ENCODE peak calls at places on chromosomes 5 and 9, in four cellular contexts. V is body of pancreas, R is heart left ventricle, D is IMR-90. H is an unnamed sample.

GRCh38 chr5:40436535-40437237 is 243.0 kb upstream of the PTGER4 start:
- DNase-seq in V (no peak), R (no peak), D (no peak), H (no peak)

GRCh38 chr5:172611913-172612312 is 29.1 kb upstream of the NEURL1B start:
- DNase-seq in V (no peak), R (no peak), D (no peak), H (no peak)

GRCh38 chr5:120446068-120446492 is 18.0 kb upstream of the PRR16 start:
- DNase-seq in V (no peak), R (no peak), D (peak), H (no peak)

GRCh38 chr9:112166176-112167140 is 8.6 kb downstream of the SUSD1 start:
- DNase-seq in V (peak), R (no peak), D (peak), H (no peak)

GRCh38 chr5:86880785-86881492 is 263.2 kb downstream of the COX7C start:
- DNase-seq in V (peak), R (peak), D (peak), H (peak)

GRCh38 chr5:82917584-82917983 is 159.6 kb downstream of the TMEM167A start:
- DNase-seq in V (no peak), R (no peak), D (no peak), H (no peak)

GRCh38 chr9:5846080-5846479 is 13.2 kb upstream of the ERMP1 start:
- DNase-seq in V (no peak), R (no peak), D (no peak), H (no peak)

GRCh38 chr9:19486803-19487202 is 78.0 kb downstream of the ACER2 start:
- DNase-seq in V (no peak), R (no peak), D (no peak), H (no peak)

GRCh38 chr9:79377315-79377855 is 194.4 kb upstream of the TLE4 start:
- DNase-seq in V (no peak), R (no peak), D (peak), H (no peak)

GRCh38 chr5:154972476-154973080 is 31.7 kb downstream of the MRPL22 start:
- DNase-seq in V (peak), R (peak), D (peak), H (peak)

GRCh38 chr5:168934186-168934585 is 355.0 kb upstream of the PANK3 start:
- DNase-seq in V (no peak), R (no peak), D (no peak), H (no peak)

GRCh38 chr5:175321927-175322532 is 122.0 kb downstream of the DRD1 start:
- DNase-seq in V (peak), R (no peak), D (peak), H (peak)

GRCh38 chr5:123033157-123033671 is 3.3 kb downstream of the PPIC start:
- DNase-seq in V (no peak), R (no peak), D (no peak), H (no peak)

GRCh38 chr9:11792870-11793269 is 900.3 kb upstream of the TYRP1 start:
- DNase-seq in V (no peak), R (no peak), D (no peak), H (no peak)

GRCh38 chr5:172870261-172870806 is 36.3 kb downstream of the ERGIC1 start:
- DNase-seq in V (no peak), R (peak), D (peak), H (peak)

GRCh38 chr5:53943938-53944337 is 366.4 kb downstream of the ARL15 start:
- DNase-seq in V (no peak), R (no peak), D (no peak), H (no peak)

GRCh38 chr9:33921967-33922895 is 105.3 kb downstream of the UBE2R2 start:
- DNase-seq in V (no peak), R (no peak), D (no peak), H (peak)

GRCh38 chr9:22165144-22165543 is 156.0 kb upstream of the CDKN2B start:
- DNase-seq in V (no peak), R (no peak), D (peak), H (no peak)

GRCh38 chr9:75912951-75913350 is 22.5 kb downstream of the PCSK5 start:
- DNase-seq in V (peak), R (no peak), D (no peak), H (no peak)

GRCh38 chr5:50702615-50703325 is 36.3 kb downstream of the PARP8 start:
- DNase-seq in V (no peak), R (no peak), D (no peak), H (no peak)

GRCh38 chr5:141866111-141866510 is 12.1 kb downstream of the PCDH1 start:
- DNase-seq in V (peak), R (no peak), D (no peak), H (no peak)

GRCh38 chr9:96399335-96399633 is 15.8 kb upstream of the SLC35D2 start:
- DNase-seq in V (no peak), R (no peak), D (no peak), H (no peak)

GRCh38 chr5:58972301-58972700 is 389.4 kb downstream of the RAB3C start:
- DNase-seq in V (no peak), R (no peak), D (peak), H (no peak)

GRCh38 chr9:121871431-121872025 is 220.1 kb downstream of the DAB2IP start:
- DNase-seq in V (no peak), R (no peak), D (peak), H (peak)

GRCh38 chr5:147552897-147553296 is 43.0 kb upstream of the DPYSL3 start:
- DNase-seq in V (no peak), R (no peak), D (no peak), H (no peak)

GRCh38 chr5:147558131-147558730 is 48.4 kb upstream of the DPYSL3 start:
- DNase-seq in V (no peak), R (no peak), D (peak), H (no peak)

GRCh38 chr5:147558826-147559225 is 49.0 kb upstream of the DPYSL3 start:
- DNase-seq in V (peak), R (peak), D (peak), H (peak)

GRCh38 chr5:147551677-147552076 is 41.8 kb upstream of the DPYSL3 start:
- DNase-seq in V (no peak), R (no peak), D (peak), H (no peak)

DNA sequence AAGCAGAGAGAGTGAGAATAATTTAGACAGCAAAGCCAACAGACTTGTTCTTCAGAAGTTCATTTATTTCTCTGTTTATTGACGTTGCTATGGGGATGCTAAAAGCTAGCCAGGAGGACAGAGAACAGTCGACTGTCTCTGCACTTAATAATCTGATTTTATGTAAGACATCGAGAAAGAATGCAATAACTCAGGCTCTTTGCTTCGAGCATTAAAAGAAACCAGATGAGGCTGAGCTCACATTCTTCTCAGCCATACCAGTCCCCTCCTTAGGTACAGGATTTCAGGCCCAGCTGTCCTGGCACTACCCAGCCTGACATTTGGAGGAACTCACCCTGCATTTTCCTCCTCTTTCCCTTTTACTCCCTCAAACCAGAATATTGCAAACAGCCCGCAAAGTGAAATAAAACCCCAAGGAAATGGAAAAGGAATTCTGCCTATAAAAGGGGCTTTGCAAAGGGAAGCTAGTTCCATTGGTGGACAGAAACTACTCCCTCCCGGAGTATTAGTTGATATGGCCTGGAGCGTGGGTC is 44.5 kb upstream of the DPYSL3 start:
- DNase-seq in V (no peak), R (no peak), D (peak), H (no peak)
- H3K4me3 ChIP-seq in V (no peak), R (peak), D (peak), H (no peak)

GRCh38 chr5:10655041-10655685 is 91.3 kb downstream of the ANKRD33B start:
- DNase-seq in V (no peak), R (no peak), D (no peak), H (no peak)
- TF ChIP-seq POLR2A in V (no peak), R (no peak), D (no peak), H (no peak)

GRCh38 chr9:123090956-123091355 is 57.5 kb downstream of the GPR21 start:
- DNase-seq in V (no peak), R (no peak), D (no peak), H (no peak)

GRCh38 chr9:123093141-123093540 is 59.7 kb downstream of the GPR21 start:
- DNase-seq in V (no peak), R (no peak), D (no peak), H (no peak)

GRCh38 chr9:123089790-123090189 is 56.3 kb downstream of the GPR21 start:
- DNase-seq in V (no peak), R (no peak), D (no peak), H (no peak)

GRCh38 chr9:123090198-123090896 is 56.9 kb downstream of the GPR21 start:
- DNase-seq in V (no peak), R (no peak), D (peak), H (no peak)

DNA sequence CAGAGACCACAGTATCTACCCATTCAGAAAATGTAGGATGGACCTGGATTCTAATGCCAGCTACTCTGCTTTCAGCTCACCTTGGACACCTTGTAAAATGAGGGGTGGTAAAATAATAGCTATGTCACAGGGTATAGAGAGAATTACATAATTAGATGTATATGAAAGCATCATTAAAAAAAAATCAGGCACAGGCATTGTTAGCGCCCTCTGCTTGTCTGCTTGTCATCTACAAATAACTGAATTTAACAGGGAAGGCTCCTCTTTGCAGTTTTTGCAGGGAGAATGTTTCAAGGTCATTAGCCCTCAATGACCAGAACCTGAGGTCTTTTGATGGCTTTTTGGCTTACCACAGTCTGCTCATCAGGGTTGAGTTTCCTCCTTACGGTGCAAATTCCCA is 58.0 kb downstream of the GPR21 start:
- DNase-seq in V (no peak), R (no peak), D (no peak), H (no peak)
- TF ChIP-seq CTCF in V (no peak), R (no peak), D (peak), H (no peak)

GRCh38 chr5:65446682-65447081 is 35.0 kb downstream of the ADAMTS6 start:
- DNase-seq in V (no peak), R (no peak), D (no peak), H (no peak)
- H3K4me3 ChIP-seq in V (no peak), R (no peak), D (no peak), H (no peak)

GRCh38 chr5:16465544-16466432 is at the start of gene ZNF622:
- DNase-seq in V (peak), R (peak), D (peak), H (peak)
- TF ChIP-seq POLR2A in V (peak), R (peak), D (peak), H (peak)

DNA sequence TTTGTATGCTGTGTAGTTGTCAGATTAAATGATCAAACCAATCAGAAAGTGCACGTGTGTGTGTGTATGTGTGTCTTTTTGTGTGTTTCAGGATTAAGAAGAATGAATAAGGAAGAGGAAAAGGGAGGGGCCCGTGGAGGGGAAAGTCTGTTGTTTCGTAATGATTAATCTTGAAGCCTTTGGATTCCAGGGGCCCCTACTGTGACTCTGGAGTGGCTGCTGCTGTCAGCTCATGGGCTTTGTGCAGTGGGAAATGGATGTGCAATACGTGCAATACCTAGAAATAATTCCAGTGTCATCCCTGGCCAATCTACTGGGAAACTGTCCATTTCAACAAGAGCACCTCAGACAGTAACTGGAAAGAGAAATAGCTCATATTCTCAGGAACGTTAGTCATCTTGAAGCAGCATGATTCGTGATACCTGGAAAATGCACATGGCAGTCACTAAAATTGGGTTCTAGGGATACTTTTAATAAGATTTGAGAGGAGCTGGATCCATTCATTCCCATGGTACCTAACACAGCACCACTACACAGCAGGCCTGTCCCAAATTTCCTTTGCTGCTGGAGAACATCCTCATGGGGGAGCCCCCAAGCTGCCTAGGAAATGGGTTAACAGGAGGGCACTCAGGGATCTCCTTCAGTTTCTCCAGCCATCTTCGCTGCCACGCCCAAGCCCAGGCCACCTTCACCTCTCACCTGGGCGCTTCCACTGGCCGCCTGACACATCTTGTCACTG is 186.3 kb downstream of the NR3C1 start:
- DNase-seq in V (no peak), R (no peak), D (peak), H (no peak)
- TF ChIP-seq CTCF in V (no peak), R (no peak), D (no peak), H (no peak)

DNA sequence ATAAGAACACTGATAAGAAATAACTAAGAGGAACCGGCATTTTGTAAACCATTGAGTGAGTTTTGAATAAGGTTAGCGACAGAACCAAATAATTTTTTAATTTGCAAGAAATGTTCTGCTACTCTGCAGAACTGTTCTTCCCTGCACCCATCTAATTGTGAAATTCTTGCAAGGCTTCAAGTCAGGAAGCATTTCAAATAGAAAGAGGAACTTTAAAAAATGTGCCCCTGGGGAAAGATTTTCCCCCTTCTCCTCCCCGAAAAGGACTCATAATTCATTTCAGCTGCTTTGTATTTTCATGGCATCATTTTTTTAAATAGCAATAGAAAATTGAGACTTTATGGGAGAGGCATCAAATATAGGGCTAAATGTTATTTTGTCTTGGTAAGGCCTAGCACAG is 180.9 kb upstream of the ANKRD55 start:
- DNase-seq in V (no peak), R (no peak), D (no peak), H (no peak)
- H3K4me3 ChIP-seq in V (no peak), R (no peak), D (no peak), H (no peak)

H was measured in adrenal gland.